ENCODE peak calls at places on chromosomes 7 and 10, in five cellular contexts. Z is MM.1S, L is NB4, A is uterus, D is small intestine. K is an unnamed sample.

GRCh38 chr10:89861584-89862287 is 160.3 kb downstream of the KIF20B start:
- DNase-seq in Z (no peak), L (no peak), A (no peak), D (peak), K (peak)

GRCh38 chr7:148524479-148525173 is 65.9 kb upstream of the C7orf33 start:
- DNase-seq in Z (no peak), L (no peak), A (no peak), D (peak), K (no peak)

GRCh38 chr7:131202451-131202850 is 125.2 kb upstream of the MKLN1 start:
- DNase-seq in Z (no peak), L (no peak), A (no peak), D (no peak), K (no peak)

GRCh38 chr10:114869500-114869899 is 47.9 kb downstream of the FHIP2A start:
- DNase-seq in Z (no peak), L (peak), A (no peak), D (no peak), K (peak)

GRCh38 chr7:6453737-6454136 is 6.0 kb upstream of the DAGLB start:
- DNase-seq in Z (no peak), L (no peak), A (no peak), D (no peak), K (peak)

GRCh38 chr7:68691261-68692216 is 906.7 kb upstream of the AUTS2 start:
- DNase-seq in Z (no peak), L (no peak), A (peak), D (no peak), K (peak)

GRCh38 chr7:37433166-37433565 is 15.5 kb downstream of the ELMO1 start:
- DNase-seq in Z (no peak), L (peak), A (no peak), D (no peak), K (no peak)

GRCh38 chr10:78511324-78512204 is 477.9 kb downstream of the RPS24 start:
- DNase-seq in Z (no peak), L (no peak), A (no peak), D (no peak), K (no peak)

GRCh38 chr10:8159628-8160165 is 105.2 kb downstream of the GATA3 start:
- DNase-seq in Z (no peak), L (no peak), A (no peak), D (no peak), K (no peak)

GRCh38 chr10:125629758-125630376 is 53.1 kb downstream of the TEX36 start:
- DNase-seq in Z (peak), L (peak), A (no peak), D (peak), K (no peak)

GRCh38 chr10:3666525-3667302 is 118.3 kb downstream of the KLF6 start:
- DNase-seq in Z (no peak), L (peak), A (no peak), D (peak), K (no peak)

GRCh38 chr10:129971381-129972144 is 7.5 kb upstream of the EBF3 start:
- DNase-seq in Z (peak), L (peak), A (peak), D (peak), K (no peak)

GRCh38 chr10:24237801-24238390 is 29.0 kb downstream of the KIAA1217 start:
- DNase-seq in Z (no peak), L (no peak), A (no peak), D (peak), K (no peak)

GRCh38 chr7:106038289-106038688 is 73.8 kb downstream of the SYPL1 start:
- DNase-seq in Z (peak), L (no peak), A (no peak), D (no peak), K (no peak)

GRCh38 chr7:79185605-79186004 is 267.9 kb downstream of the MAGI2 start:
- DNase-seq in Z (no peak), L (no peak), A (no peak), D (no peak), K (no peak)

GRCh38 chr7:128459394-128459878 is 3.8 kb downstream of the HILPDA start:
- DNase-seq in Z (peak), L (peak), A (peak), D (peak), K (no peak)

GRCh38 chr7:4783762-4784351 is 8.4 kb downstream of the AP5Z1 start:
- DNase-seq in Z (no peak), L (no peak), A (no peak), D (no peak), K (no peak)

DNA sequence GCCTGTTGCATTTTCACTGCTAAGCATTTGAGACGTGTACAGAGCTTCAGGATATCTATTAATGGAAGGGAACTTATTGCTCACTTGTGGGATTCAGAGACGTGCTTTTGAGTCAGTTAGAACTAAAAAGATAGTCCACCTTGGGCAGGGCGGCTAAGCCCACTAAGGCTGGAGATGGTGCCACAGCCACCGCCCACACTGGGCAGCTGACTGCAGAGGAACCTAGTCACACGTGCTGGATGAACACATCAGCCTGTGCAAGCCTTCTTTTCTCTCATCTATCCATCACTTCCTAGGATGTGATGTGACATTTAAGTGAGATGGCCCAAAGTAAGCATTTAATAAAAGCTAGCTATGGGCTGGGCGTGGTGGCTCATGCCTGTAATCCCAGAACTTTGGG is 78.0 kb downstream of the PTPRE start:
- DNase-seq in Z (no peak), L (no peak), A (no peak), D (no peak), K (no peak)
- H3K4me3 ChIP-seq in Z (no peak), L (no peak), A (no peak), D (no peak), K (no peak)

GRCh38 chr10:35640474-35640873 is 1.6 kb downstream of the FZD8 start:
- DNase-seq in Z (peak), L (no peak), A (peak), D (peak), K (no peak)
- H3K4me3 ChIP-seq in Z (peak), L (no peak), A (peak), D (peak), K (peak)

GRCh38 chr7:89002942-89003618 is 207.5 kb upstream of the TEX47 start:
- DNase-seq in Z (peak), L (no peak), A (no peak), D (peak), K (no peak)
- H3K4me3 ChIP-seq in Z (peak), L (no peak), A (peak), D (no peak), K (no peak)

GRCh38 chr10:93073539-93074136 is at the start of gene CYP26A1:
- DNase-seq in Z (peak), L (no peak), A (no peak), D (no peak), K (no peak)
- H3K4me3 ChIP-seq in Z (peak), L (no peak), A (peak), D (no peak), K (peak)

GRCh38 chr7:142542097-142542496 is 207.2 kb upstream of the PRSS1 start:
- DNase-seq in Z (no peak), L (no peak), A (no peak), D (no peak), K (no peak)
- H3K4me3 ChIP-seq in Z (no peak), L (no peak), A (no peak), D (no peak), K (no peak)

DNA sequence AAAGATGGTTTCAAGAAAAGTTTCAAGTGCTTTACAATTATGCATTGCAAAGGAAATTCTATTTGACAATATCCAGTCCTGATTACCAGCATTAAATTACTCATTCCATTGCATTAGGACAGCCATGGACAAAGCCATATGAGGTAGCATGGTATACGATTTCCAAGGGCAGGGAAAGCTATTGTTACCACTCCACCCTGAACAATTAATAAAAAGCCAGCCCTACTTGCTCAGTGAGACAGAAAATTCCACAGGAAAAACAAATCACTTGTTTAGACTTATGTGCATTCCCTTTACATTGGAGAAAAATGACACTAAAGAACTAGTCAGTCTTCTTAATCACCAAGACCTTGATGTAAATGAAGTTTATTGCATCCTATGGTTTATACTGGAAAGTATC is 5.6 kb downstream of the CD36 start:
- DNase-seq in Z (no peak), L (no peak), A (no peak), D (no peak), K (no peak)
- H3K4me3 ChIP-seq in Z (no peak), L (no peak), A (no peak), D (no peak), K (no peak)

DNA sequence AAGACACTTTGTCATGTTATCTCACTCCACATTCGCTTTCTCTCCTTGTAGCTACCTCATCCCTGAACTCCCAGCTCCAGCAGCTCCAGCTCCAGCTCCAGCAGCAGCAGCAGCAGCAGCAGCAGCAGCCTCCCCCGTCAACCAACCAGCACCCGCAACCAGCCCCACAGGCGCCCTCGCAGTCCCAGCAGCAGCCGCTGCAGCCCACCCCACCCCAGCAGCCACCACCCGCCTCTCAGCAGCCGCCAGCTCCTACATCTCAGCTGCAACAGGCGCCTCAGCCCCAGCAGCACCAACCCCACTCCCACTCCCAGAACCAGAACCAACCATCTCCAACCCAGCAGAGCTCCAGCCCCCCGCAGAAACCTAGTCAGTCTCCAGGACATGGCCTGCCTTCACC is 226.6 kb upstream of the YAE1 start:
- DNase-seq in Z (no peak), L (no peak), A (no peak), D (no peak), K (no peak)
- H3K4me3 ChIP-seq in Z (no peak), L (no peak), A (no peak), D (no peak), K (no peak)

K was measured in retinal pigment epithelial cell.